ENCODE peak calls at places on chromosomes 12 and 14, in seven cellular contexts. E is SK-N-SH, O is K562, A is GM12878, N is HCT116, Y is HepG2, W is H1. K is an unnamed sample.
A peak's percentile ranks its signal among the peaks of the same experiment; 100 is the strongest.

GRCh38 chr12:70722584-70723343 is 85.5 kb upstream of the PTPRB start:
- DNase-seq in W (no peak), O (peak; percentile 35), N (no peak), A (no peak), Y (no peak), E (peak; percentile 10), K (no peak)

GRCh38 chr12:107122452-107122958 is 29.2 kb upstream of the CRY1 start:
- DNase-seq in Y (no peak), O (no peak), N (no peak), W (no peak), E (no peak), A (no peak), K (no peak)

GRCh38 chr12:68137278-68137930 is 22.1 kb downstream of the IFNG start:
- DNase-seq in N (no peak), W (no peak), A (no peak), E (no peak), O (no peak), Y (no peak), K (no peak)

GRCh38 chr14:99821519-99822165 is 28.4 kb downstream of the EML1 start:
- DNase-seq in O (peak; percentile 7), Y (no peak), E (peak; percentile 41), W (no peak), N (no peak), A (no peak), K (no peak)

GRCh38 chr12:48851883-48852733 is at the start of gene DDX23:
- DNase-seq in A (peak; percentile 77), O (peak; percentile 98), Y (peak; percentile 92), N (peak; percentile 91), W (peak; percentile 91), E (peak; percentile 97), K (peak; percentile 99)

GRCh38 chr12:115261691-115262398 is 577.9 kb upstream of the TBX3 start:
- DNase-seq in W (no peak), E (no peak), N (no peak), O (no peak), A (no peak), Y (peak; percentile 80), K (no peak)

GRCh38 chr12:98373982-98374381 is 141.4 kb upstream of the TMPO start:
- DNase-seq in W (no peak), A (no peak), N (no peak), O (peak; percentile 9), Y (no peak), E (no peak), K (no peak)

GRCh38 chr14:38098074-38098846 is 109.4 kb upstream of the SSTR1 start:
- DNase-seq in Y (no peak), A (no peak), O (no peak), E (no peak), W (no peak), N (no peak), K (no peak)

GRCh38 chr12:132872975-132873421 is 14.4 kb downstream of the CHFR start:
- DNase-seq in N (no peak), Y (no peak), W (no peak), A (peak; percentile 13), E (no peak), O (no peak), K (no peak)

GRCh38 chr12:48281811-48282210 is 68.9 kb downstream of the ZNF641 start:
- DNase-seq in E (no peak), O (no peak), N (no peak), W (no peak), A (no peak), Y (no peak), K (no peak)

GRCh38 chr14:81436296-81437138 is 36.4 kb upstream of the STON2 start:
- DNase-seq in N (peak; percentile 21), W (no peak), E (peak; percentile 97), A (no peak), Y (peak; percentile 54), O (peak; percentile 86), K (peak; percentile 86)

GRCh38 chr12:127599441-127599840 is 667.5 kb upstream of the TMEM132C start:
- DNase-seq in E (no peak), W (no peak), O (no peak), A (no peak), Y (no peak), N (no peak), K (no peak)

GRCh38 chr12:71567562-71567961 is 96.1 kb downstream of the ZFC3H1 start:
- DNase-seq in Y (no peak), N (no peak), A (no peak), W (no peak), E (no peak), O (peak; percentile 74), K (peak; percentile 37)

GRCh38 chr12:120642086-120642485 is 1.7 kb downstream of the CABP1 start:
- DNase-seq in E (no peak), W (no peak), O (no peak), N (no peak), Y (no peak), A (no peak), K (no peak)

GRCh38 chr12:14950982-14951746 is 10.2 kb downstream of the ARHGDIB start:
- DNase-seq in Y (peak; percentile 56), A (no peak), N (peak; percentile 68), O (no peak), W (no peak), E (no peak), K (no peak)

GRCh38 chr12:117863004-117863709 is 105.6 kb downstream of the KSR2 start:
- DNase-seq in A (no peak), Y (no peak), N (no peak), W (no peak), E (no peak), O (no peak), K (no peak)

GRCh38 chr14:85813040-85813439 is 283.1 kb downstream of the FLRT2 start:
- DNase-seq in N (no peak), E (no peak), W (no peak), A (no peak), O (no peak), Y (no peak), K (no peak)

GRCh38 chr12:125149160-125150108 is 84.2 kb downstream of the AACS start:
- DNase-seq in W (no peak), Y (no peak), E (no peak), A (peak; percentile 86), N (no peak), O (peak; percentile 54), K (no peak)

GRCh38 chr14:85701763-85702162 is 171.8 kb downstream of the FLRT2 start:
- DNase-seq in N (no peak), E (no peak), O (no peak), A (no peak), Y (no peak), W (no peak), K (no peak)

DNA sequence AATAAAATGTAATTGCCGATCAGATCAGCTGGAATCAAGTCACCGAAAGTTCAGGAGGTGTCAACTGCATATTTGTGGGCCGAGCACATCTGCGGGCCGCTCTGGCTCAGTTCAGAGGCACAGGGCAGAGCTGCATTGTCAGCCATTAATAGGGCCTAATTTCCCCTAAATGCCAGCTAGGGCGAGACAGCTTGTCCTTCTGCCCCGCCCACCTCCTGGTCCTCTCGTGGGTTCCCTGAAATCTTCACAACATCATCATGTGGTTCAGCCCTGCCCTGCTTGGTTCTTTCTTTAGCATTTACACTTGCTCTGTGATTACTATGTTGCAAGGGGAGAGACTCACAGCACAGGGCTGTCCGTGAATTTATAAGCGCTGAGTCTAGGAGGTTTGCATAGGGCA is 148.9 kb downstream of the CHST11 start:
- DNase-seq in E (no peak), W (no peak), A (no peak), Y (no peak), N (no peak), O (no peak), K (no peak)
- TF ChIP-seq JUND in E (no peak), W (no peak), A (no peak), Y (no peak), N (no peak), O (no peak), K (no peak)

DNA sequence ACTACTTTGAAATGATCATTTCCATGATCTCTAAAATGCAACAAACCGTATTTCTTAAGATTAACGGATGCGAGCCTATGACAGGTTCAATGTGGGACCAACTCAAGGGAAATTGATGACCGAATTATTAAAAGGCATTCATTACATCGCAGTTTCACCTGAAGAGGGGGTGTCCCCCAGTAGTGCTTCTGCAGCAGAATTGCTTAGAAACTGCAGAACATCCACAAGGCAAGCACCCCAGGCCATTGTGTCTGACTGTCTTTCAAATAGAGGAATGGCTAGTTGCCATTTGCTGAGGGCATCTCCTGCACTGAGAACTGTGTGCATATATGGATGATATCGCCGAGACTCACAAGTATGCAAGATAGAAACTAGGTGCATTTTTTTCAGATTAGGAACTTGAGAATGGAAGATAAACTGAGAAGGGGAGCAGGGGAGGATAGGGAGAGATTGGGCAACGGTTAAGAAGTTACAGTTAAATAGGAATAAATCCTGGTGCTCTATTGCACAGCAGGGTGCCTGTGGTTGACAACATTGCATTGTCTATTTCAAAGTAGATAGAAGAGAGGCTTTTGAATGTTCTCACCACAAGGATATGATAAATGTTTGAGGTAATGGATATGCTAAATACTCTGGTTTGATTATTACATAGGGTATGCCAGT is 234.3 kb upstream of the PLEKHG7 start:
- DNase-seq in W (no peak), Y (no peak), N (no peak), E (no peak), O (peak; percentile 23), A (no peak), K (no peak)
- TF ChIP-seq JUND in W (no peak), Y (no peak), N (no peak), E (no peak), O (no peak), A (no peak), K (no peak)

DNA sequence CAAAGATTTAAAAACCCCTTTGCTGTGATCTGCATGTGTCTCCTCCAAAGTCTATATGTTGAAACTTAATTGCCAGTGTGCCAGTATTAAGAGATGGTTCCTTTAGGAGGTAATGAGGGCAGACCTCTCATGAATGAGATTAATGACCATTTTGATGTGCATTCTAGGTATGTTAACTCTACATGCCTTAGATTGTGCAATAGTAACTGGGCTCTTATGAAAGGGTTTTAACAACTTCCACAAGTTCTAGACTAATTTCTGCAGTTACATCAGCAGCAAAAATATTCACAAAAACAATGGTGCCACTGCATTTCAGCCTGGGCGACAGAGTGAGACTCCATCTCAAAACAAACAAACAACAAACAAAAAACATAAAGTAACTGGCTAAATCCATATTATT is 3.8 kb upstream of the TAS2R10 start:
- DNase-seq in E (no peak), A (no peak), Y (peak; percentile 3), O (no peak), N (no peak), W (no peak), K (no peak)
- TF ChIP-seq JUND in E (no peak), A (no peak), Y (no peak), O (no peak), N (no peak), W (no peak), K (no peak)

DNA sequence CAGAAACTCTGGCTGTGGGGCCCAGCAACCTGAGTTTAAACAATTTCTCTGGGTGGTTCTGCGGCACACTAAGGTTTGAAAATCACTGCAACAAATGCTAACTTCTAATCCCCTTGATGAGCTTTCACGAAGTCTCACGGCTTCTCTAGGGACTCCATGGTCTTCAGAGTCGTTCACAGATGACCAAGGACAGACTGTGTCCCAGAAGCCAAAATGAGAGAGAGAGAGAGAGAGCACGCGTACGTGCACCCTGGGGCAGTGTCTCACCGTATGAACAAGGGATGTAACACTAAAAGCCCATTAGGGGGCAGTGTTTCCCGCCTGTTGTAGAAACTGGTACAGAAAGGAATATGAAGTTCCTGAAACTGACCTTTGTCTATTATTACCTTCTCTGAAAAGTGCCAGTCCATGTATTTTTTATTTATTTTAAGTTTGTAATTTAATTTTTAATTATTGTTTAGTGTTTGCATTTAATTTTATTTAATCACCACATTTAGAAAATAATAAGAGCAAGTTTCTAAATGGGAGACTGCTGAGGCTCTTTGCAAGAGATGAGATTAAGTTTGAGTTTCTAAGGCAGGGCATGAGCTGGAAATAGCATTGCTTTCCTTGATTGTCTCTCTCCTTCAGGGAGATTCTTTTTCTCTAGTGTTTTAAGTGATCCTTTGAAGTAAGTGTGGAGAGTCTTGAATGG is 3.4 kb downstream of the APOLD1 start:
- DNase-seq in O (peak; percentile 86), Y (peak; percentile 74), E (peak; percentile 66), N (peak; percentile 78), W (no peak), A (no peak), K (no peak)
- TF ChIP-seq JUND in O (peak; percentile 27), Y (no peak), E (no peak), N (no peak), W (no peak), A (no peak), K (no peak)